ENCODE peak calls at places on chromosomes 1 and 21, in seven cellular contexts. One of them, this sample, is unnamed.

GRCh38 chr21:41813226-41813625 is 46.4 kb upstream of the RIPK4 start:
- DNase-seq in SK-N-SH: no peak
- DNase-seq in HCT116: no peak
- DNase-seq in H1: no peak
- DNase-seq in HepG2: no peak
- DNase-seq in K562: no peak
- DNase-seq in GM12878: no peak
- DNase-seq in this sample: no peak

GRCh38 chr1:24796524-24796923 is 51.3 kb downstream of the CLIC4 start:
- DNase-seq in SK-N-SH: no peak
- DNase-seq in HCT116: no peak
- DNase-seq in H1: no peak
- DNase-seq in HepG2: no peak
- DNase-seq in K562: no peak
- DNase-seq in GM12878: no peak
- DNase-seq in this sample: no peak

GRCh38 chr1:186967659-186968394 is 139.1 kb downstream of the PLA2G4A start:
- DNase-seq in SK-N-SH: no peak
- DNase-seq in HCT116: no peak
- DNase-seq in H1: no peak
- DNase-seq in HepG2: no peak
- DNase-seq in K562: no peak
- DNase-seq in GM12878: no peak
- DNase-seq in this sample: no peak

GRCh38 chr21:32611471-32611997 is 643 bp downstream of the CFAP298 start:
- DNase-seq in SK-N-SH: peak
- DNase-seq in HCT116: no peak
- DNase-seq in H1: no peak
- DNase-seq in HepG2: no peak
- DNase-seq in K562: peak
- DNase-seq in GM12878: no peak
- DNase-seq in this sample: peak

GRCh38 chr1:41679531-41679930 is 195.0 kb upstream of the EDN2 start:
- DNase-seq in SK-N-SH: no peak
- DNase-seq in HCT116: no peak
- DNase-seq in H1: no peak
- DNase-seq in HepG2: no peak
- DNase-seq in K562: no peak
- DNase-seq in GM12878: no peak
- DNase-seq in this sample: no peak

GRCh38 chr1:193569696-193570269 is 383.4 kb upstream of the B3GALT2 start:
- DNase-seq in SK-N-SH: no peak
- DNase-seq in HCT116: no peak
- DNase-seq in H1: no peak
- DNase-seq in HepG2: no peak
- DNase-seq in K562: no peak
- DNase-seq in GM12878: no peak
- DNase-seq in this sample: no peak

GRCh38 chr1:87805661-87806376 is 477.1 kb downstream of the LMO4 start:
- DNase-seq in SK-N-SH: no peak
- DNase-seq in HCT116: peak
- DNase-seq in H1: no peak
- DNase-seq in HepG2: peak
- DNase-seq in K562: no peak
- DNase-seq in GM12878: no peak
- DNase-seq in this sample: no peak

GRCh38 chr1:121546830-121547680 is 362.3 kb downstream of the SRGAP2C start:
- DNase-seq in SK-N-SH: no peak
- DNase-seq in HCT116: no peak
- DNase-seq in H1: no peak
- DNase-seq in HepG2: no peak
- DNase-seq in K562: no peak
- DNase-seq in GM12878: no peak
- DNase-seq in this sample: no peak

GRCh38 chr1:184931566-184931965 is 42.7 kb downstream of the NIBAN1 start:
- DNase-seq in SK-N-SH: no peak
- DNase-seq in HCT116: no peak
- DNase-seq in H1: no peak
- DNase-seq in HepG2: no peak
- DNase-seq in K562: no peak
- DNase-seq in GM12878: no peak
- DNase-seq in this sample: no peak

GRCh38 chr1:41583658-41584570 is 99.4 kb upstream of the EDN2 start:
- DNase-seq in SK-N-SH: no peak
- DNase-seq in HCT116: no peak
- DNase-seq in H1: no peak
- DNase-seq in HepG2: no peak
- DNase-seq in K562: no peak
- DNase-seq in GM12878: no peak
- DNase-seq in this sample: no peak

GRCh38 chr1:869499-870244 is 54.1 kb upstream of the SAMD11 start:
- DNase-seq in SK-N-SH: peak
- DNase-seq in HCT116: peak
- DNase-seq in H1: peak
- DNase-seq in HepG2: peak
- DNase-seq in K562: peak
- DNase-seq in GM12878: no peak
- DNase-seq in this sample: peak
- TF ChIP-seq JUND in SK-N-SH: no peak
- TF ChIP-seq JUND in HCT116: no peak
- TF ChIP-seq JUND in H1: no peak
- TF ChIP-seq JUND in HepG2: peak
- TF ChIP-seq JUND in K562: peak
- TF ChIP-seq JUND in GM12878: no peak
- TF ChIP-seq JUND in this sample: no peak

DNA sequence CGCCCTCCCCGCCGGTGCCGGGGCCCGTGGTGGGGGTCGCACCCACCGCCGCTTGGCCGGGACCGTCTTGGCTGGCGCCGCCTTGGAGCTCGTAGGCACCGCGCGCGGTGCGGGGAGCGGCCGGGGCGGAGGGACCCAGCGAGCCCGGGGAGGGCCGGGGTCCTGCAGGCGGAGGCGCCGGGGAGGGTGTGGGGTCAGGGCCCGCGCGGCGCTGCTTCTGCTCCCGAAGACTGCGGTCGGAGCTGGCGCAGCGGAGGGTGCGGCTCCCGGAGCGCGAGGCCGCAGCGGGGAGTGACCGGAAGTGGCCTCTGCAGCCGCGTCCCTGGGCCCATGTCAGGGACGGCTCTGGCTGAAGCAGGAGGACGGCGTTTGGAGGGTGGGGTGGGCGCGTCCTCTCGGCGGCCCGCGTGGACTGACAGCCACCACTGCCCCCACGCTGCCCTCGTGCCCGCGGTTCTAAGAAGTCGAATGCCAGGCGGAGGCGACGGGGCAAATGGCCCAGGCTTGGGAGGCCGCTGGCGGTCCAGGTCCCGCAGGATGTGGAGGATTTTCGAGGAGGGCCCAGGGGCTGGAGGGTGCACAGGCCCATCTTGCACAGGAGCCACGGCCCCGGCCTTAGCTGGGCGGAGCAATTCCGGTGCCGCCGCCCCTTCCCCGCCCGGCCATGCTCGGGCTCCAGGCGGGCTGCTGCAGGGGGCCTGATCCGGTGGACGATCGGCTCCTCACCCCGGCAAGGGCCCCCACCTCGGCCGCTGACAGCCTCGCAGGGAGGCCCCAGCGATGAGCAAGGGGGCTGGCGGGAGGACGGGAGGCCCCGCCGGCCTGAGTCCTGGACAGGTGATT is 7.7 kb upstream of the ZNF669 start:
- DNase-seq in SK-N-SH: peak
- DNase-seq in HCT116: no peak
- DNase-seq in H1: peak
- DNase-seq in HepG2: peak
- DNase-seq in K562: peak
- DNase-seq in GM12878: no peak
- DNase-seq in this sample: peak
- TF ChIP-seq JUND in SK-N-SH: no peak
- TF ChIP-seq JUND in HCT116: no peak
- TF ChIP-seq JUND in H1: no peak
- TF ChIP-seq JUND in HepG2: no peak
- TF ChIP-seq JUND in K562: no peak
- TF ChIP-seq JUND in GM12878: no peak
- TF ChIP-seq JUND in this sample: no peak

GRCh38 chr1:59223943-59224639 is 72.8 kb upstream of the FGGY start:
- DNase-seq in SK-N-SH: no peak
- DNase-seq in HCT116: no peak
- DNase-seq in H1: no peak
- DNase-seq in HepG2: no peak
- DNase-seq in K562: no peak
- DNase-seq in GM12878: no peak
- DNase-seq in this sample: no peak
- TF ChIP-seq JUND in SK-N-SH: no peak
- TF ChIP-seq JUND in HCT116: no peak
- TF ChIP-seq JUND in H1: no peak
- TF ChIP-seq JUND in HepG2: no peak
- TF ChIP-seq JUND in K562: no peak
- TF ChIP-seq JUND in GM12878: no peak
- TF ChIP-seq JUND in this sample: no peak

GRCh38 chr1:241325441-241325840 is 31.6 kb downstream of the RGS7 start:
- DNase-seq in SK-N-SH: no peak
- DNase-seq in HCT116: no peak
- DNase-seq in H1: no peak
- DNase-seq in HepG2: no peak
- DNase-seq in K562: no peak
- DNase-seq in GM12878: no peak
- DNase-seq in this sample: no peak

GRCh38 chr1:241317676-241318075 is 39.3 kb downstream of the RGS7 start:
- DNase-seq in SK-N-SH: no peak
- DNase-seq in HCT116: no peak
- DNase-seq in H1: no peak
- DNase-seq in HepG2: no peak
- DNase-seq in K562: no peak
- DNase-seq in GM12878: no peak
- DNase-seq in this sample: no peak

GRCh38 chr1:241323510-241323909 is 33.5 kb downstream of the RGS7 start:
- DNase-seq in SK-N-SH: peak
- DNase-seq in HCT116: no peak
- DNase-seq in H1: peak
- DNase-seq in HepG2: no peak
- DNase-seq in K562: no peak
- DNase-seq in GM12878: no peak
- DNase-seq in this sample: peak
- TF ChIP-seq JUND in SK-N-SH: no peak
- TF ChIP-seq JUND in HCT116: no peak
- TF ChIP-seq JUND in H1: no peak
- TF ChIP-seq JUND in HepG2: no peak
- TF ChIP-seq JUND in K562: no peak
- TF ChIP-seq JUND in GM12878: no peak
- TF ChIP-seq JUND in this sample: no peak

GRCh38 chr1:163471766-163472165 is 150.0 kb downstream of the NUF2 start:
- DNase-seq in SK-N-SH: no peak
- DNase-seq in HCT116: no peak
- DNase-seq in H1: no peak
- DNase-seq in HepG2: no peak
- DNase-seq in K562: no peak
- DNase-seq in GM12878: no peak
- DNase-seq in this sample: no peak
- TF ChIP-seq JUND in SK-N-SH: no peak
- TF ChIP-seq JUND in HCT116: no peak
- TF ChIP-seq JUND in H1: no peak
- TF ChIP-seq JUND in HepG2: no peak
- TF ChIP-seq JUND in K562: no peak
- TF ChIP-seq JUND in GM12878: no peak
- TF ChIP-seq JUND in this sample: no peak

GRCh38 chr1:65965112-65965511 is 172.4 kb downstream of the PDE4B start:
- DNase-seq in SK-N-SH: no peak
- DNase-seq in HCT116: no peak
- DNase-seq in H1: no peak
- DNase-seq in HepG2: no peak
- DNase-seq in K562: no peak
- DNase-seq in GM12878: no peak
- DNase-seq in this sample: no peak

GRCh38 chr1:65959896-65960295 is 167.2 kb downstream of the PDE4B start:
- DNase-seq in SK-N-SH: no peak
- DNase-seq in HCT116: no peak
- DNase-seq in H1: no peak
- DNase-seq in HepG2: no peak
- DNase-seq in K562: no peak
- DNase-seq in GM12878: no peak
- DNase-seq in this sample: no peak

GRCh38 chr1:65963161-65963888 is 170.6 kb downstream of the PDE4B start:
- DNase-seq in SK-N-SH: no peak
- DNase-seq in HCT116: no peak
- DNase-seq in H1: no peak
- DNase-seq in HepG2: no peak
- DNase-seq in K562: no peak
- DNase-seq in GM12878: no peak
- DNase-seq in this sample: no peak

GRCh38 chr1:65965597-65965996 is 172.9 kb downstream of the PDE4B start:
- DNase-seq in SK-N-SH: no peak
- DNase-seq in HCT116: no peak
- DNase-seq in H1: no peak
- DNase-seq in HepG2: no peak
- DNase-seq in K562: no peak
- DNase-seq in GM12878: no peak
- DNase-seq in this sample: no peak

DNA sequence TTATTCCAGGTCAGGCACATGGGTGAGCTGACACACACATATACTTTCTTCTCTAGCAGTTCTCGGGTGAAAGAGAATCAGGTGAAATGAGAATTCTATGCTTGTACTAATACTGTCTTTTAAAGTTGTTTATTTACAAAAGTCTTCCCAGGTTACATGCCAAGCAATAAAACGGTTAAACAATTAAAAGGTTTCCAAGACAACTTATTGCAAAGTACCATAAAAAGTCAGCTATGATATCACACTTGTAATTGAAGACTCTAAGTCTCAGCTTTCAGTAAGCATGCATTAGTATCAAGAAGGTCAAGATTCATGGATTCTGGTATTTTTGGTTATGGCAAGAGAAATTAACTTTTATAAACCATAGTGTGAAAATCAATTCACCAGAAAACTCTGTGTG is 171.4 kb downstream of the PDE4B start:
- DNase-seq in SK-N-SH: no peak
- DNase-seq in HCT116: no peak
- DNase-seq in H1: no peak
- DNase-seq in HepG2: no peak
- DNase-seq in K562: no peak
- DNase-seq in GM12878: no peak
- DNase-seq in this sample: no peak
- TF ChIP-seq JUND in SK-N-SH: no peak
- TF ChIP-seq JUND in HCT116: no peak
- TF ChIP-seq JUND in H1: no peak
- TF ChIP-seq JUND in HepG2: no peak
- TF ChIP-seq JUND in K562: no peak
- TF ChIP-seq JUND in GM12878: no peak
- TF ChIP-seq JUND in this sample: no peak

GRCh38 chr1:37394574-37395464 is 79.6 kb upstream of the ZC3H12A start:
- DNase-seq in SK-N-SH: peak
- DNase-seq in HCT116: peak
- DNase-seq in H1: peak
- DNase-seq in HepG2: no peak
- DNase-seq in K562: no peak
- DNase-seq in GM12878: no peak
- DNase-seq in this sample: no peak
- TF ChIP-seq JUND in SK-N-SH: no peak
- TF ChIP-seq JUND in HCT116: no peak
- TF ChIP-seq JUND in H1: no peak
- TF ChIP-seq JUND in HepG2: no peak
- TF ChIP-seq JUND in K562: no peak
- TF ChIP-seq JUND in GM12878: no peak
- TF ChIP-seq JUND in this sample: no peak